ENCODE peak calls at places on chromosome 20, in four cellular contexts. J is aorta, Q is neural progenitor cell, U is OCI-LY7. M is an unnamed sample. For H3K9me3, the result is how much of the 10 kb centered on the place peaks cover.

GRCh38 chr20:62136283-62137091 is 6.7 kb downstream of the PSMA7 start:
- DNase-seq in J (peak), Q (peak), U (peak), M (peak)

GRCh38 chr20:5918856-5919633 is 31.3 kb downstream of the TRMT6 start:
- DNase-seq in J (no peak), Q (no peak), U (peak), M (peak)

GRCh38 chr20:32727663-32728062 is 15.6 kb downstream of the COMMD7 start:
- DNase-seq in J (peak), Q (no peak), U (no peak), M (no peak)

GRCh38 chr20:61534346-61534745 is 282.3 kb downstream of the CDH4 start:
- DNase-seq in J (peak), Q (no peak), U (no peak), M (no peak)

GRCh38 chr20:62132421-62132820 is 10.1 kb downstream of the LSM14B start:
- DNase-seq in J (no peak), Q (no peak), U (no peak), M (no peak)

GRCh38 chr20:19205999-19206398 is 6.4 kb upstream of the SLC24A3 start:
- DNase-seq in J (peak), Q (peak), U (peak), M (peak)

GRCh38 chr20:35626386-35627001 is 10.9 kb downstream of the SPAG4 start:
- DNase-seq in J (no peak), Q (no peak), U (no peak), M (no peak)

GRCh38 chr20:62219992-62220665 is at the start of gene HRH3:
- DNase-seq in J (no peak), Q (peak), U (peak), M (peak)

GRCh38 chr20:14829897-14830296 is 492.5 kb upstream of the FLRT3 start:
- DNase-seq in J (no peak), Q (no peak), U (no peak), M (no peak)

GRCh38 chr20:36574278-36575065 is 1.1 kb downstream of the TGIF2 start:
- DNase-seq in J (peak), Q (peak), U (peak), M (peak)

GRCh38 chr20:51381557-51381956 is 161.0 kb downstream of the NFATC2 start:
- DNase-seq in J (peak), Q (no peak), U (peak), M (no peak)

GRCh38 chr20:36717657-36718056 is 28.2 kb downstream of the NDRG3 start:
- DNase-seq in J (no peak), Q (peak), U (peak), M (peak)

GRCh38 chr20:52001999-52002666 is 189.4 kb downstream of the ZFP64 start:
- DNase-seq in J (no peak), Q (no peak), U (peak), M (peak)

GRCh38 chr20:46202758-46203509 is 84.8 kb downstream of the CD40 start:
- DNase-seq in J (no peak), Q (no peak), U (no peak), M (no peak)

GRCh38 chr20:23121766-23122095 is 35.6 kb upstream of the CD93 start:
- DNase-seq in J (no peak), Q (no peak), U (no peak), M (no peak)

GRCh38 chr20:32278199-32278643 is 770 bp downstream of the KIF3B start:
- DNase-seq in J (no peak), Q (no peak), U (peak), M (no peak)

GRCh38 chr20:20731945-20732296 is 19.5 kb upstream of the RALGAPA2 start:
- DNase-seq in J (no peak), Q (no peak), U (no peak), M (no peak)

GRCh38 chr20:33646191-33646590 is 15.9 kb upstream of the C20orf144 start:
- DNase-seq in J (no peak), Q (no peak), U (no peak), M (no peak)

GRCh38 chr20:59832406-59833156 is 100.9 kb downstream of the SYCP2 start:
- DNase-seq in J (no peak), Q (no peak), U (no peak), M (no peak)

GRCh38 chr20:33359399-33360261 is 41.7 kb downstream of the CDK5RAP1 start:
- DNase-seq in J (no peak), Q (no peak), U (no peak), M (no peak)

GRCh38 chr20:9838378-9839295 is at the start of gene PAK5:
- DNase-seq in J (peak), Q (peak), U (no peak), M (peak)

DNA sequence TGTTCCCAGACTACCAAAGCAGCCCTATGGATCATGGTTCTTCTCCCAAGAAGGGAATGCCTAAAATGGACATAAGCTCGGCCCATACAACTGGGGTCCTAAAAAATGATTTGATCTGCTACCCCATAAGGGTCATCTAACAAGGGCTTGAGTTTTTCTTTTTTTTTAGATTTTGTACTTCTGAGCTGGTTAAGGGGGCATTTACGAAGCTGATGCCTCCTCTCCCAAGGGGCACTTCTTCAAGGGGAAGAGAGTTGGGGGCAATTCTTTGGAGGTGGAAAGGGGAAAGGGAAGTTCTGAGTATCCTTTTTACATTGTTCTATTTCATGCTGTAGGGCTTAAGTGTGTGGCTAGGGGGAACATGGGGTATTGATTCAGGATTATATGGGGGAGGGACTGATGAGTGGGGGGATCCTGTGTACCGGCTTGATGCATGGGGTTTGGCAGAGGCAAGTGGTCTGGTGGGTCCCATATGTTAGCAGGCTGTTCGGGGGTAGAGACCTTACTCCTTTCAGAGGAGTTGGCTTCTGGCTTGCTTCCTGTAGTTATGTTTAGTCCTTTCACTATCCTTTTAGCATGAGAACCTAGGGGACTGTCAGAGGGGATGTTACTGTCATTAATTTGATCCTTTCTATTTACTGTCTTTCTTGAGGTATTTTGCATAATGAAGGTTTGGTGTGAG is 8.1 kb upstream of the ZNFX1 start:
- DNase-seq in J (no peak), Q (no peak), U (no peak), M (no peak)
- H3K9me3 ChIP-seq in J (under half), Q (under half), U (under half), M (under half)

GRCh38 chr20:63499333-63499969 is 568 bp upstream of the EEF1A2 start:
- DNase-seq in J (peak), Q (peak), U (no peak), M (no peak)

GRCh38 chr20:63498950-63499332 is at the start of gene EEF1A2:
- DNase-seq in J (peak), Q (peak), U (peak), M (peak)

GRCh38 chr20:63497138-63497945 is 1.5 kb downstream of the EEF1A2 start:
- DNase-seq in J (peak), Q (no peak), U (no peak), M (no peak)

GRCh38 chr20:63496404-63497120 is 2.3 kb downstream of the EEF1A2 start:
- DNase-seq in J (peak), Q (no peak), U (no peak), M (no peak)

GRCh38 chr20:63497946-63498935 is 642 bp downstream of the EEF1A2 start:
- DNase-seq in J (peak), Q (no peak), U (no peak), M (no peak)
- H3K4me3 ChIP-seq in J (peak), Q (peak), U (no peak), M (peak)

GRCh38 chr20:47330933-47331708 is 25.4 kb downstream of the ZMYND8 start:
- DNase-seq in J (no peak), Q (no peak), U (no peak), M (no peak)

GRCh38 chr20:47328841-47329448 is 27.6 kb downstream of the ZMYND8 start:
- DNase-seq in J (no peak), Q (no peak), U (no peak), M (no peak)

GRCh38 chr20:47327711-47328110 is 28.8 kb downstream of the ZMYND8 start:
- DNase-seq in J (no peak), Q (no peak), U (no peak), M (no peak)

GRCh38 chr20:47332381-47333206 is 23.9 kb downstream of the ZMYND8 start:
- DNase-seq in J (no peak), Q (no peak), U (no peak), M (no peak)

DNA sequence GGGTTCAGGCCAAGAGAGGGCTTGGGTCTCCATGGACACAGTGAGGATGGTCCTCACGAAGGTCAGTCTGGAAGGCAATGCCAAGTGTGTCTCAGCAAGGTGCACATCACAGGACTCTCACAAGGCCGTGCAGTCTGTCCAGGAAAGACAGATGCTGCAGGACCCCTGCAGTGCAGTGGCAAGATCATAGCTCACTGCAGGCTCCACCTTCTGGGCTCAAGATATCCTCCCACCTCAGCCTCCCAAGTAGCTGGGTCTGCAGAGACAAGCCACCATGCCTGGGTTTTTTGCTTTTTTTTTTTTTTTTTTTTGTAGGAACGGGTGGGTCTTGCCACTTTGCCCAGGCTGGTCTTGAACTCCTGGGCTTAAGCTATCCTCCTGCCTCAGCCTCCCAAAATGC is 26.4 kb downstream of the ZMYND8 start:
- DNase-seq in J (no peak), Q (no peak), U (no peak), M (no peak)
- H3K27ac ChIP-seq in J (no peak), Q (peak), U (no peak), M (no peak)

GRCh38 chr20:55676097-55676496 is 329.2 kb downstream of the CBLN4 start:
- DNase-seq in J (no peak), Q (no peak), U (no peak), M (no peak)

GRCh38 chr20:55684578-55684977 is 320.7 kb downstream of the CBLN4 start:
- DNase-seq in J (no peak), Q (no peak), U (no peak), M (no peak)

GRCh38 chr20:55678126-55678525 is 327.2 kb downstream of the CBLN4 start:
- DNase-seq in J (no peak), Q (no peak), U (no peak), M (no peak)

GRCh38 chr20:55678970-55679667 is 326.2 kb downstream of the CBLN4 start:
- DNase-seq in J (no peak), Q (no peak), U (no peak), M (no peak)
- H3K9me3 ChIP-seq in J (under half), Q (under half), U (under half), M (under half)

GRCh38 chr20:53681352-53682212 is 87.9 kb upstream of the ZNF217 start:
- DNase-seq in J (no peak), Q (no peak), U (no peak), M (no peak)
- H3K4me3 ChIP-seq in J (no peak), Q (no peak), U (no peak), M (no peak)

GRCh38 chr20:3042621-3043020 is 801 bp upstream of the GNRH2 start:
- DNase-seq in J (no peak), Q (no peak), U (no peak), M (no peak)

GRCh38 chr20:3040086-3040485 is 3.3 kb upstream of the GNRH2 start:
- DNase-seq in J (no peak), Q (no peak), U (no peak), M (no peak)

GRCh38 chr20:3043381-3043780 is at the start of gene GNRH2:
- DNase-seq in J (no peak), Q (no peak), U (no peak), M (no peak)

GRCh38 chr20:3044336-3044965 is 1.0 kb downstream of the GNRH2 start:
- DNase-seq in J (no peak), Q (no peak), U (no peak), M (no peak)

DNA sequence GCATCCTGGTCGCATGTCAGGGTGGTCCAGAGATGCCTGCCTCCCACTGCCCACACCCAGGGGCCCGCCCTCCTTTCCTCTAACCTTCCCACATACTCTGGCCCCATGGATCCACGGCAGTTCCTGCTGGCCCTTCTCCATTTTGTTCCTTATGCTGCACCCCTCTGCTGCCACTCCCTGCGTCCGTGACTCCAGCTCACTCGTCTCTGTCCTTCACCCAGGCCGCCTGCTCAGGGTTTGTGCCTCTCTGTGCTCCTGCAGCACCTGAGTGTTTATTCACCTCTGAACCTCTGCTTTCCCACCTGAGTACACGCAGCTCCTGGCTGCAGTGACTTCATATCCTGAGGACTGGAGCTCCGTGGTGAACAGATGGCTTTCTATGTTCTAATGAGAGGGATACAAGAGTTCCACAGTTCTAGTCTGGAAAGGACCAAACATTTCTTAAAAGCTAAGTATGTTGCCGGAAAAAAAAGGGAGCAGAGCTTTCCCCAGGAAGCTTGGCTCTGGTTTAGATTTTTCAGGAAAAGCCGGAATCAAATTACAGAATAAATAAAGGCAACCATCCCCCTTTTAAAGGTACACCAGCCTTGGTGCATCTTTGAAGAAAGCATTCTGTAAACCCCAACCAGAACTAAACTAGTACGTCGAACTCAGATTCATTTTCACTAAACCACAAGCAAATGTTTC is 1.5 kb upstream of the GNRH2 start:
- DNase-seq in J (no peak), Q (no peak), U (no peak), M (no peak)
- H3K27ac ChIP-seq in J (no peak), Q (no peak), U (no peak), M (peak)

GRCh38 chr20:31236953-31237352 is 20.5 kb upstream of the DEFB115 start:
- DNase-seq in J (no peak), Q (no peak), U (no peak), M (no peak)
- H3K9me3 ChIP-seq in J (under half), Q (half or more), U (half or more), M (half or more)

DNA sequence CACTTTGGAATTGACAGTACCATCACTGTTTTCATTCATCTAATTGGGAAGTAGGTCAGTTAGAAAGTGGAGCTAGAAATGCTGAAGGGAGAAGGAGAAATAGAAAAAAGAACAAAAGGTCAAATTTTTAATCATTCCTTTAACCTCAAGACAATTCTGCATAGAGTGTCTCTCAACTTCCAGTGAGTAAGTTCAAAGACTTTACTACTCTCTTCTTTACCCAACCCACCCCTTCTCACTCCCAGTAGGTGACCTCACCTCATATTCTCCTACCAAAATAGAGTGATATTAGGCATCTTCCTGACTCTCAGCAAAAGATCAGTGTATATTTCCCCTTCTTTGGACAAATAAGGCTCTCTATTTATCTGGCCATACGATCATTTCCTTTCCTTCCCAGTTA is 340.0 kb upstream of the JAG1 start:
- DNase-seq in J (no peak), Q (no peak), U (no peak), M (no peak)
- H3K4me3 ChIP-seq in J (no peak), Q (no peak), U (no peak), M (no peak)